ENCODE peak calls at places on chromosomes 12 and 14, in five cellular contexts. One of them, this sample, is unnamed.

GRCh38 chr14:85122690-85123089 is 407.3 kb upstream of the FLRT2 start:
- DNase-seq in midbrain: no peak
- DNase-seq in NCI-H2081: no peak
- DNase-seq in T-cell: no peak
- DNase-seq in putamen: no peak
- DNase-seq in this sample: no peak

GRCh38 chr14:61567838-61568571 is 127.3 kb upstream of the HIF1A start:
- DNase-seq in midbrain: no peak
- DNase-seq in NCI-H2081: no peak
- DNase-seq in T-cell: no peak
- DNase-seq in putamen: no peak
- DNase-seq in this sample: no peak

GRCh38 chr12:24839268-24839791 is 109.6 kb downstream of the BCAT1 start:
- DNase-seq in midbrain: no peak
- DNase-seq in NCI-H2081: no peak
- DNase-seq in T-cell: no peak
- DNase-seq in putamen: no peak
- DNase-seq in this sample: peak; percentile 14

GRCh38 chr12:2673966-2674810 is 120.6 kb upstream of the FKBP4 start:
- DNase-seq in midbrain: no peak
- DNase-seq in NCI-H2081: no peak
- DNase-seq in T-cell: no peak
- DNase-seq in putamen: no peak
- DNase-seq in this sample: no peak

GRCh38 chr12:39912211-39912980 is 193.5 kb downstream of the SLC2A13 start:
- DNase-seq in midbrain: no peak
- DNase-seq in NCI-H2081: peak; percentile 32
- DNase-seq in T-cell: no peak
- DNase-seq in putamen: no peak
- DNase-seq in this sample: peak; percentile 86

GRCh38 chr14:67683821-67684220 is 9.4 kb upstream of the VTI1B start:
- DNase-seq in midbrain: no peak
- DNase-seq in NCI-H2081: no peak
- DNase-seq in T-cell: no peak
- DNase-seq in putamen: no peak
- DNase-seq in this sample: no peak

GRCh38 chr14:101579372-101580080 is 18.2 kb downstream of the DIO3 start:
- DNase-seq in midbrain: no peak
- DNase-seq in NCI-H2081: no peak
- DNase-seq in T-cell: no peak
- DNase-seq in putamen: no peak
- DNase-seq in this sample: no peak

GRCh38 chr12:19323768-19324167 is 115.5 kb upstream of the AEBP2 start:
- DNase-seq in midbrain: no peak
- DNase-seq in NCI-H2081: no peak
- DNase-seq in T-cell: no peak
- DNase-seq in putamen: no peak
- DNase-seq in this sample: no peak

GRCh38 chr12:132063491-132063890 is 80.6 kb downstream of the DDX51 start:
- DNase-seq in midbrain: no peak
- DNase-seq in NCI-H2081: no peak
- DNase-seq in T-cell: no peak
- DNase-seq in putamen: no peak
- DNase-seq in this sample: no peak

GRCh38 chr12:104930388-104931326 is 27.4 kb downstream of the SLC41A2 start:
- DNase-seq in midbrain: no peak
- DNase-seq in NCI-H2081: no peak
- DNase-seq in T-cell: no peak
- DNase-seq in putamen: no peak
- DNase-seq in this sample: no peak

GRCh38 chr12:10365716-10366433 is 24.0 kb downstream of the KLRK1 start:
- DNase-seq in midbrain: peak; percentile 64
- DNase-seq in NCI-H2081: peak; percentile 56
- DNase-seq in T-cell: no peak
- DNase-seq in putamen: peak; percentile 46
- DNase-seq in this sample: no peak

GRCh38 chr14:98512501-98513251 is 759.3 kb downstream of the BCL11B start:
- DNase-seq in midbrain: no peak
- DNase-seq in NCI-H2081: no peak
- DNase-seq in T-cell: no peak
- DNase-seq in putamen: peak; percentile 47
- DNase-seq in this sample: no peak

GRCh38 chr12:26680724-26681455 is 152.1 kb downstream of the ITPR2 start:
- DNase-seq in midbrain: no peak
- DNase-seq in NCI-H2081: no peak
- DNase-seq in T-cell: no peak
- DNase-seq in putamen: no peak
- DNase-seq in this sample: no peak

GRCh38 chr12:69666798-69667197 is 32.3 kb downstream of the BEST3 start:
- DNase-seq in midbrain: no peak
- DNase-seq in NCI-H2081: no peak
- DNase-seq in T-cell: no peak
- DNase-seq in putamen: no peak
- DNase-seq in this sample: no peak

GRCh38 chr12:109938947-109939346 is 38.9 kb downstream of the TCHP start:
- DNase-seq in midbrain: no peak
- DNase-seq in NCI-H2081: no peak
- DNase-seq in T-cell: no peak
- DNase-seq in putamen: no peak
- DNase-seq in this sample: no peak

GRCh38 chr14:31261859-31262739 is 54.5 kb upstream of the HECTD1 start:
- DNase-seq in midbrain: no peak
- DNase-seq in NCI-H2081: peak; percentile 48
- DNase-seq in T-cell: no peak
- DNase-seq in putamen: no peak
- DNase-seq in this sample: no peak

GRCh38 chr12:16573652-16574077 is 32.3 kb downstream of the LMO3 start:
- DNase-seq in midbrain: no peak
- DNase-seq in NCI-H2081: no peak
- DNase-seq in T-cell: no peak
- DNase-seq in putamen: no peak
- DNase-seq in this sample: peak; percentile 11

GRCh38 chr12:14849664-14850063 is 6.3 kb upstream of the ART4 start:
- DNase-seq in midbrain: no peak
- DNase-seq in NCI-H2081: no peak
- DNase-seq in T-cell: no peak
- DNase-seq in putamen: peak; percentile 65
- DNase-seq in this sample: no peak

GRCh38 chr12:4829161-4829792 is 80.4 kb upstream of the KCNA1 start:
- DNase-seq in midbrain: no peak
- DNase-seq in NCI-H2081: no peak
- DNase-seq in T-cell: no peak
- DNase-seq in putamen: no peak
- DNase-seq in this sample: no peak

GRCh38 chr12:321606-322326 is 59.1 kb upstream of the SLC6A13 start:
- DNase-seq in midbrain: peak; percentile 9
- DNase-seq in NCI-H2081: peak; percentile 23
- DNase-seq in T-cell: no peak
- DNase-seq in putamen: no peak
- DNase-seq in this sample: no peak

GRCh38 chr14:77498120-77498979 is at the start of gene ISM2:
- DNase-seq in midbrain: no peak
- DNase-seq in NCI-H2081: peak; percentile 44
- DNase-seq in T-cell: peak; percentile 21
- DNase-seq in putamen: peak; percentile 30
- DNase-seq in this sample: peak; percentile 28

GRCh38 chr14:40222996-40223395 is 790.8 kb upstream of the FBXO33 start:
- DNase-seq in midbrain: no peak
- DNase-seq in NCI-H2081: no peak
- DNase-seq in T-cell: no peak
- DNase-seq in putamen: no peak
- DNase-seq in this sample: no peak

This sample was measured in transverse colon.